ENCODE peak calls at places on chromosomes 1 and 21, in six cellular contexts. S is mesenchymal stem cell, O is EL, P is HuH-7, I is AG04450, H is left ventricle myocardium inferior. D is an unnamed sample.

GRCh38 chr1:89425056-89425455 is 61.2 kb downstream of the GBP6 start:
- DNase-seq in S (no peak), O (no peak), P (no peak), I (no peak), H (no peak), D (no peak)

GRCh38 chr1:23556661-23557470 is 2.4 kb downstream of the ID3 start:
- DNase-seq in S (peak), O (peak), P (no peak), I (no peak), H (no peak), D (no peak)

GRCh38 chr1:8727809-8728213 is 89.6 kb downstream of the RERE start:
- DNase-seq in S (no peak), O (no peak), P (no peak), I (no peak), H (peak), D (no peak)

GRCh38 chr1:67582625-67583461 is 102.2 kb upstream of the GADD45A start:
- DNase-seq in S (no peak), O (no peak), P (no peak), I (no peak), H (no peak), D (no peak)

GRCh38 chr1:59178339-59178744 is 118.6 kb upstream of the FGGY start:
- DNase-seq in S (peak), O (peak), P (no peak), I (peak), H (peak), D (no peak)

GRCh38 chr1:907611-908451 is 15.9 kb upstream of the SAMD11 start:
- DNase-seq in S (no peak), O (no peak), P (peak), I (no peak), H (no peak), D (no peak)

GRCh38 chr1:35031103-35031452 is 667 bp downstream of the ZMYM6 start:
- DNase-seq in S (peak), O (peak), P (peak), I (no peak), H (no peak), D (peak)

GRCh38 chr1:30879126-30879786 is 29.3 kb downstream of the SDC3 start:
- DNase-seq in S (peak), O (peak), P (no peak), I (no peak), H (no peak), D (no peak)

GRCh38 chr1:10888289-10888688 is 91.8 kb upstream of the CASZ1 start:
- DNase-seq in S (no peak), O (no peak), P (peak), I (no peak), H (no peak), D (no peak)

GRCh38 chr1:21691739-21692138 is 22.6 kb upstream of the RAP1GAP start:
- DNase-seq in S (no peak), O (no peak), P (no peak), I (no peak), H (no peak), D (no peak)

GRCh38 chr1:94590203-94591137 is 48.9 kb upstream of the F3 start:
- DNase-seq in S (peak), O (peak), P (no peak), I (no peak), H (no peak), D (no peak)

GRCh38 chr21:46120301-46121285 is 22.7 kb downstream of the COL6A2 start:
- DNase-seq in S (no peak), O (no peak), P (no peak), I (no peak), H (peak), D (no peak)

GRCh38 chr1:26784023-26784871 is 3.5 kb upstream of the PIGV start:
- DNase-seq in S (peak), O (peak), P (peak), I (peak), H (peak), D (no peak)

GRCh38 chr1:55073187-55073916 is 34.0 kb downstream of the PCSK9 start:
- DNase-seq in S (no peak), O (no peak), P (no peak), I (no peak), H (no peak), D (no peak)

GRCh38 chr1:228037401-228038386 is 30.9 kb downstream of the WNT3A start:
- DNase-seq in S (peak), O (peak), P (no peak), I (no peak), H (no peak), D (no peak)

GRCh38 chr1:6260433-6260934 is 414 bp downstream of the GPR153 start:
- DNase-seq in S (peak), O (peak), P (no peak), I (no peak), H (peak), D (no peak)

GRCh38 chr1:164510435-164510834 is 48.5 kb upstream of the PBX1 start:
- DNase-seq in S (peak), O (peak), P (no peak), I (no peak), H (no peak), D (no peak)

GRCh38 chr1:222880586-222880985 is 65.7 kb downstream of the DISP1 start:
- DNase-seq in S (peak), O (peak), P (no peak), I (peak), H (no peak), D (no peak)

GRCh38 chr21:32949701-32950100 is 76.0 kb upstream of the OLIG2 start:
- DNase-seq in S (no peak), O (no peak), P (no peak), I (no peak), H (no peak), D (no peak)

D was measured in HS-5.